ENCODE peak calls at places on chromosomes 2 and 18, in nine cellular contexts. P is colonic mucosa, I is IMR-90, T is right cardiac atrium, R is tibial artery, J is Karpas-422, G is cardiac muscle cell, Z is H1, Y is esophagus squamous epithelium. H is an unnamed sample. For H3K4me1 and H3K27me3, the result is how much of the 10 kb centered on the place peaks cover.

GRCh38 chr2:175097297-175097696 is 70.7 kb downstream of the ATF2 start:
- DNase-seq in P (no peak), I (peak), T (no peak), R (no peak), J (no peak), G (peak), Z (no peak), Y (no peak), H (no peak)

GRCh38 chr2:96530474-96531357 is 5.8 kb upstream of the ARID5A start:
- DNase-seq in P (no peak), I (no peak), T (no peak), R (no peak), J (no peak), G (no peak), Z (no peak), Y (no peak), H (no peak)

GRCh38 chr2:143132360-143132759 is 3.1 kb downstream of the ARHGAP15 start:
- DNase-seq in P (no peak), I (no peak), T (no peak), R (no peak), J (no peak), G (no peak), Z (no peak), Y (no peak), H (no peak)

GRCh38 chr2:8525582-8526402 is 156.1 kb upstream of the ID2 start:
- DNase-seq in P (peak), I (peak), T (peak), R (peak), J (peak), G (peak), Z (peak), Y (no peak), H (peak)

GRCh38 chr2:184906709-184907108 is 308.4 kb downstream of the ZNF804A start:
- DNase-seq in P (no peak), I (peak), T (no peak), R (no peak), J (no peak), G (no peak), Z (no peak), Y (no peak), H (no peak)

GRCh38 chr2:49973917-49974368 is 819.6 kb upstream of the FSHR start:
- DNase-seq in P (peak), I (no peak), T (peak), R (no peak), J (no peak), G (peak), Z (peak), Y (no peak), H (peak)

GRCh38 chr2:207513577-207514257 is 16.0 kb upstream of the CREB1 start:
- DNase-seq in P (no peak), I (peak), T (no peak), R (no peak), J (no peak), G (peak), Z (no peak), Y (no peak), H (no peak)

GRCh38 chr18:10130626-10131025 is 216.8 kb downstream of the VAPA start:
- DNase-seq in P (no peak), I (no peak), T (no peak), R (no peak), J (no peak), G (no peak), Z (no peak), Y (no peak), H (no peak)

GRCh38 chr18:44826418-44827259 is 146.0 kb downstream of the SETBP1 start:
- DNase-seq in P (peak), I (peak), T (peak), R (peak), J (no peak), G (peak), Z (no peak), Y (no peak), H (peak)

GRCh38 chr18:37084912-37085311 is 256.0 kb downstream of the KIAA1328 start:
- DNase-seq in P (no peak), I (no peak), T (no peak), R (no peak), J (no peak), G (no peak), Z (peak), Y (no peak), H (no peak)

GRCh38 chr18:55318864-55319516 is 269.0 kb downstream of the TCF4 start:
- DNase-seq in P (no peak), I (peak), T (no peak), R (no peak), J (no peak), G (peak), Z (no peak), Y (no peak), H (no peak)

GRCh38 chr18:72197598-72197997 is 346.5 kb downstream of the CBLN2 start:
- DNase-seq in P (no peak), I (no peak), T (no peak), R (no peak), J (no peak), G (no peak), Z (no peak), Y (no peak), H (no peak)

GRCh38 chr2:84880645-84881521 is at the start of gene TRABD2A:
- DNase-seq in P (peak), I (peak), T (peak), R (no peak), J (no peak), G (no peak), Z (no peak), Y (no peak), H (peak)

GRCh38 chr18:2535419-2535910 is 35.8 kb downstream of the METTL4 start:
- DNase-seq in P (no peak), I (no peak), T (no peak), R (no peak), J (peak), G (no peak), Z (no peak), Y (no peak), H (no peak)
- H3K4me1 ChIP-seq in P (under half), I (under half), T (under half), R (under half), J (half or more), G (under half), Z (under half), Y (under half), H (under half)

DNA sequence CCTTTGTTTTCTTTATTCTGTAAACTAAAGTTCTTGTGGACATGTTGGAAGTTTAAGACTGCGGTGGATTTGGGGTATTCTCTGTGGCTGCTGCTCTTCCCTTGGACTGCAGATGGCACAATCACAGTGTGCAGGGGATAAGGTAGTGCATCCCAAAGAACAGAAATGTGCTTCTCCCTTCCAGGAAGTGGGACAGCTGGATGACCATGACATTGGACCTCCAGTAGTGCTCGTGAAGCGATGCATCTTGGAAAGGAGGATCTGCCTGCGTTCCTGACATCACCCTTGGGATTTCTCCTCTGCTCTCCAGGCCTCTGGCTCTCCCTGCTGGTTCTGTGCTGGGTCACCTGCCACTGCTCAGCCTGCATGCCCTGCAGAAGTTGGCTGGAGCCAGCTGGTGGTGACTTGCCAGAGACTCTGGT is 109.9 kb downstream of the SLC4A3 start:
- DNase-seq in P (no peak), I (peak), T (no peak), R (no peak), J (no peak), G (peak), Z (no peak), Y (no peak), H (no peak)
- H3K27me3 ChIP-seq in P (under half), I (under half), T (under half), R (under half), J (under half), G (under half), Z (under half), Y (under half), H (under half)

GRCh38 chr18:33918571-33918970 is 306.1 kb downstream of the NOL4 start:
- DNase-seq in P (no peak), I (no peak), T (no peak), R (no peak), J (peak), G (no peak), Z (no peak), Y (no peak), H (no peak)

GRCh38 chr18:33916200-33916599 is 308.5 kb downstream of the NOL4 start:
- DNase-seq in P (no peak), I (no peak), T (no peak), R (no peak), J (no peak), G (no peak), Z (peak), Y (no peak), H (no peak)

GRCh38 chr18:33914399-33914798 is 310.3 kb downstream of the NOL4 start:
- DNase-seq in P (no peak), I (no peak), T (no peak), R (no peak), J (no peak), G (no peak), Z (no peak), Y (no peak), H (no peak)
- H3K4me3 ChIP-seq in P (no peak), I (no peak), T (no peak), R (no peak), J (no peak), G (no peak), Z (no peak), Y (no peak), H (no peak)

DNA sequence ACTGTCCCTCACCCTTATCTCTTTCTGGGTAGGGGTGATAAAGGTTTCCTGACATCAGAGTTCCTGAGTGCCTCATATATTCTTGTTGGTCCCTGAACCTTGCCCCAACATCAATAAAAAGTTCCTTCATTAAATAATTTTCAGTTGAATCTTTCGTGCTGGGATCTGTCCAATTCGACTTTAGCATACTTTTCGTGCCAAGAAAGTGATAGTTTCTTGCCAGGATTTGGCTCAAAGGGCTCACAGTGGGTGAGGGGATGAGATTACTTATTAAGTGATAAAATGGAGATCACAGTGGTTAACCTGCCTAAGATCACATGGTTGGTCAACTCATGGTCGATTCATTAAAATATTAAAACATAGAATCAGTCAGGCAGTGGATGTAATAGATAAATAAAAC is 93.8 kb upstream of the SLC8A1 start:
- DNase-seq in P (no peak), I (no peak), T (no peak), R (no peak), J (no peak), G (no peak), Z (no peak), Y (no peak), H (no peak)
- H3K4me1 ChIP-seq in P (under half), I (under half), T (under half), R (under half), J (under half), G (under half), Z (under half), Y (under half), H (under half)

GRCh38 chr2:111182740-111183139 is 62.0 kb downstream of the BCL2L11 start:
- DNase-seq in P (no peak), I (no peak), T (no peak), R (peak), J (no peak), G (no peak), Z (no peak), Y (no peak), H (no peak)
- H3K27me3 ChIP-seq in P (under half), I (under half), T (under half), R (under half), J (under half), G (under half), Z (under half), Y (under half), H (under half)

H was measured in transverse colon.